ENCODE peak calls at places on chromosomes 12 and 14, in eight cellular contexts. S, M, X, R, Z, V, A and O are unnamed samples.

GRCh38 chr14:105075364-105076295 is 10.4 kb upstream of the GPR132 start:
- DNase-seq in S (no peak), M (peak), X (peak), R (peak), Z (no peak), V (no peak), A (peak), O (no peak)

GRCh38 chr12:2248901-2249381 is 196.2 kb downstream of the CACNA1C start:
- DNase-seq in S (no peak), M (no peak), X (no peak), R (peak), Z (no peak), V (no peak), A (no peak), O (no peak)

GRCh38 chr12:23001487-23001886 is 376.5 kb downstream of the ETNK1 start:
- DNase-seq in S (no peak), M (no peak), X (no peak), R (no peak), Z (no peak), V (no peak), A (no peak), O (no peak)

GRCh38 chr14:95157987-95158712 is 821 bp upstream of the DICER1 start:
- DNase-seq in S (peak), M (peak), X (no peak), R (no peak), Z (no peak), V (no peak), A (peak), O (no peak)

GRCh38 chr14:85601246-85601645 is 71.3 kb downstream of the FLRT2 start:
- DNase-seq in S (no peak), M (no peak), X (no peak), R (no peak), Z (no peak), V (no peak), A (no peak), O (no peak)

GRCh38 chr12:112944028-112944690 is 5.9 kb downstream of the OAS3 start:
- DNase-seq in S (no peak), M (no peak), X (no peak), R (no peak), Z (no peak), V (no peak), A (no peak), O (no peak)

GRCh38 chr12:32248594-32249140 is 142.0 kb downstream of the BICD1 start:
- DNase-seq in S (no peak), M (no peak), X (no peak), R (no peak), Z (no peak), V (no peak), A (no peak), O (no peak)

GRCh38 chr12:52692253-52692652 is 11.1 kb downstream of the KRT77 start:
- DNase-seq in S (peak), M (peak), X (no peak), R (no peak), Z (no peak), V (no peak), A (no peak), O (no peak)

GRCh38 chr12:64669270-64669842 is 59.1 kb downstream of the RASSF3 start:
- DNase-seq in S (no peak), M (peak), X (peak), R (peak), Z (peak), V (peak), A (peak), O (no peak)

GRCh38 chr12:66620026-66620425 is 58.9 kb downstream of the GRIP1 start:
- DNase-seq in S (no peak), M (no peak), X (no peak), R (no peak), Z (no peak), V (peak), A (no peak), O (no peak)

GRCh38 chr12:122206111-122206881 is 2.8 kb downstream of the B3GNT4 start:
- DNase-seq in S (no peak), M (no peak), X (no peak), R (no peak), Z (no peak), V (no peak), A (no peak), O (no peak)

GRCh38 chr12:122028601-122029560 is 7.2 kb downstream of the BCL7A start:
- DNase-seq in S (no peak), M (peak), X (no peak), R (no peak), Z (no peak), V (no peak), A (no peak), O (no peak)

GRCh38 chr12:98635657-98636323 is 8.8 kb downstream of the IKBIP start:
- DNase-seq in S (peak), M (no peak), X (no peak), R (peak), Z (no peak), V (peak), A (no peak), O (no peak)

GRCh38 chr12:90999518-90999917 is 5.3 kb downstream of the EPYC start:
- DNase-seq in S (no peak), M (no peak), X (no peak), R (peak), Z (no peak), V (no peak), A (no peak), O (no peak)

GRCh38 chr14:82854851-82855250 is 1321.2 kb upstream of the SEL1L start:
- DNase-seq in S (no peak), M (no peak), X (no peak), R (no peak), Z (no peak), V (no peak), A (no peak), O (no peak)

GRCh38 chr14:82855912-82856381 is 1322.3 kb upstream of the SEL1L start:
- DNase-seq in S (no peak), M (peak), X (no peak), R (peak), Z (no peak), V (peak), A (no peak), O (no peak)

DNA sequence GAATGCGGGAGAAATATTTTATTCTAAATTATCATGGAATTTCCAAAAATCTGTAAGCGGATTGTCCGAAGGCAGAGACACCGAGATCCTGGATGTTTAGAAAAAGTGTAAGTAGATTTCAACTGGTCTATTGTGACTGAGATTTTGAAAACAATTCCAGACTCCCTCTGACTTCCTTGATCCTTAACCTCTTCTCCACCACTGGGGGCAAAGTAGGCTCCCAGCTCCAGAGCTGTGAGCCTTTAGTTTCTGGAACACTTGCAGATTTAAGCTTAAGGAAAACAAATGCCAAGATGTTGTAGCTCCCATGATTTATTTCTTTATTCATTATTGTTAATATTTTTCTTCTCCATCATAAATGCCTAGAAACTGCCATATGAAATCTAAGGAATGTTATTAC is 1320.5 kb upstream of the SEL1L start:
- DNase-seq in S (no peak), M (no peak), X (no peak), R (no peak), Z (no peak), V (no peak), A (no peak), O (no peak)
- TF ChIP-seq CTCF in S (no peak), M (no peak), X (no peak), R (no peak), Z (no peak), V (no peak), A (no peak), O (no peak)

GRCh38 chr14:93787465-93788306 is 599 bp downstream of the PRIMA1 start:
- DNase-seq in S (no peak), M (no peak), X (no peak), R (no peak), Z (no peak), V (no peak), A (no peak), O (no peak)

GRCh38 chr14:93790966-93791365 is 2.7 kb upstream of the PRIMA1 start:
- DNase-seq in S (no peak), M (no peak), X (no peak), R (no peak), Z (no peak), V (no peak), A (no peak), O (no peak)

GRCh38 chr14:93789366-93790130 is 1.3 kb upstream of the PRIMA1 start:
- DNase-seq in S (no peak), M (peak), X (no peak), R (no peak), Z (no peak), V (no peak), A (no peak), O (no peak)

GRCh38 chr14:93788307-93788556 is at the start of gene PRIMA1:
- DNase-seq in S (no peak), M (no peak), X (no peak), R (no peak), Z (no peak), V (no peak), A (no peak), O (peak)

GRCh38 chr14:93788557-93789365 is 476 bp upstream of the PRIMA1 start:
- DNase-seq in S (peak), M (no peak), X (peak), R (no peak), Z (peak), V (no peak), A (no peak), O (peak)
- TF ChIP-seq POLR2A in S (peak), M (no peak), X (no peak), R (no peak), Z (no peak), V (no peak), A (no peak), O (peak)

DNA sequence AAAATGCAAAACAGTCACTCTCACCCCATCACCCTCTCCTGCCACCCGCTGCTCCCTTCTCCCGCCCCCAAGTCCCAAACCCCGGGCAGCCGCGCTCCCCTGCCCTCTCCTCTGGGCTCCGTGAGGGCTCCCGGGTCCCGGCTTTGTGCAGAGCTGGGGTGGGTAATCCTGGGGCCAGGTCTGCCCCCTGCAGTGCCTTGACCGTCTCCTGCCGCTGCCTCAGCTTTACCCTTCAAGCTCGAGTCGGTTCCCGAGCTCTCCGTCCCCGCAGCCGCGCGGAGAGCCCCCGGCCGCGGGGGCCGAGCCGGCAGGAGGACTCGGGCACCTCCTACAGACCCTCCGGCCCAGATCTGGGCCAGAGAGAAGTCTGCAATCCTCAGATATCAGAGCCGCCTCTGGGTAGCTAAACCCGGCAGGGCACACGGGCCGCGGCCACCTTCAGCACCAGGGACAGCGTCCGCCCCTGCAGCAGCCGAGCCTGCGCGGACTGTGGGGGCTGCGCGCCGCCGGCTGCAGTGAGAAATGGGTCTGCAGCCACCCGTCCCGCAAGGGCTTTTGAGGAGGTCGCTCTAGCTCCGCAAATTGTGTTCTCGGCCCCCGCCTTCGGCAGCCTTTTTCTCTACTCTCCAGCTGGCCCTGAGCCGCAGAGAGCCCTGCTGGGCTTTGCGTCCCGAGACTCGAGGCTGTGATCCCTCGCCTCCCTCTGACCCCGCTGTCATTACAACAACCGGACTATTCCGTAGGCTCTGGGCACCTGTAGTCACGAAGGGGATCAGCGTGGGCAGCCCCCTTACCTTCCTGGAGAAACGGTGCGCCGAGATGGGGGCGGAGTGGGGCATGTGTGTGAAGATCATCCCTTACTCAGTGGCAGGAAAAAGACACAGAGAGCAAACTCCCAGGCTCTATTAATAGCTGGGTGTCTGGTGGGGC is 1.2 kb downstream of the PRMT8 start:
- DNase-seq in S (peak), M (peak), X (peak), R (peak), Z (peak), V (peak), A (no peak), O (no peak)
- H3K4me3 ChIP-seq in S (no peak), M (no peak), X (no peak), R (no peak), Z (no peak), V (no peak), A (no peak), O (no peak)

GRCh38 chr12:118853634-118854033 is 127.7 kb upstream of the SRRM4 start:
- DNase-seq in S (no peak), M (peak), X (no peak), R (no peak), Z (no peak), V (no peak), A (no peak), O (no peak)
- TF ChIP-seq CTCF in S (no peak), M (peak), X (no peak), R (no peak), Z (no peak), V (no peak), A (no peak), O (no peak)